ENCODE peak calls at places on chromosomes 13 and 19, in ten cellular contexts. O is lung, U is thoracic aorta, Q is psoas muscle, A is cardiac muscle cell, I is lower lobe of right lung, J is esophagus muscularis mucosa, B is upper lobe of left lung, F is IMR-90, P is HepG2. Y is an unnamed sample.

GRCh38 chr13:90628471-90628870 is 719.0 kb upstream of the MIR17HG start:
- DNase-seq in F (no peak), O (no peak), I (no peak), B (no peak), U (no peak), A (no peak), Q (no peak), P (no peak), J (no peak), Y (no peak)

GRCh38 chr19:12867120-12868099 is 13.8 kb downstream of the DNASE2 start:
- DNase-seq in A (peak; percentile 91), P (no peak), J (no peak), B (peak; percentile 89), I (peak; percentile 75), O (no peak), Q (peak; percentile 43), U (no peak), F (peak; percentile 43), Y (no peak)

GRCh38 chr13:96744665-96745331 is 249.5 kb downstream of the OXGR1 start:
- DNase-seq in P (no peak), U (no peak), A (no peak), O (no peak), B (no peak), Q (no peak), J (no peak), F (no peak), I (no peak), Y (no peak)

GRCh38 chr19:55210120-55210493 is 806 bp upstream of the PTPRH start:
- DNase-seq in I (no peak), U (no peak), O (no peak), P (peak; percentile 91), F (peak; percentile 98), J (no peak), A (no peak), B (no peak), Q (no peak), Y (no peak)

GRCh38 chr19:16473875-16474397 is 2.2 kb upstream of the EPS15L1 start:
- DNase-seq in A (no peak), P (no peak), O (no peak), B (no peak), U (no peak), I (no peak), J (no peak), Q (no peak), F (no peak), Y (no peak)

GRCh38 chr13:21069561-21070004 is 8.2 kb upstream of the LATS2 start:
- DNase-seq in J (peak; percentile 57), Q (no peak), F (peak; percentile 99), U (no peak), B (no peak), O (no peak), A (no peak), P (peak; percentile 63), I (no peak), Y (peak; percentile 37)

GRCh38 chr13:100941377-100941776 is 266.8 kb upstream of the TMTC4 start:
- DNase-seq in B (no peak), I (no peak), O (no peak), P (no peak), J (no peak), Q (no peak), U (no peak), F (no peak), A (no peak), Y (no peak)

GRCh38 chr19:34998777-34999497 is 1.2 kb upstream of the GRAMD1A start:
- DNase-seq in P (peak; percentile 23), J (no peak), F (no peak), O (no peak), B (no peak), Q (no peak), A (peak; percentile 73), I (peak; percentile 41), U (no peak), Y (no peak)

GRCh38 chr19:3617463-3617862 is 9.1 kb downstream of the CACTIN start:
- DNase-seq in Q (no peak), B (no peak), F (no peak), O (no peak), I (no peak), U (no peak), J (no peak), P (no peak), A (no peak), Y (no peak)
- H3K27ac ChIP-seq in Q (no peak overlapping the region), B (peak overlapping the region; percentile 11), F (no peak overlapping the region), O (no peak overlapping the region), I (no peak overlapping the region), U (no peak overlapping the region), J (peak overlapping the region; percentile 70), P (no peak overlapping the region), A (no peak overlapping the region), Y (peak overlapping the region; percentile 78)

GRCh38 chr13:24275041-24275440 is 34.3 kb upstream of the C1QTNF9 start:
- DNase-seq in U (no peak), F (no peak), Q (no peak), J (no peak), A (no peak), O (no peak), B (no peak), P (no peak), I (no peak), Y (no peak)

GRCh38 chr13:24274452-24274971 is 34.9 kb upstream of the C1QTNF9 start:
- DNase-seq in O (no peak), P (no peak), J (no peak), A (no peak), Q (no peak), F (peak; percentile 59), I (no peak), B (no peak), U (no peak), Y (peak; percentile 62)

GRCh38 chr13:24271611-24272451 is 37.5 kb upstream of the C1QTNF9 start:
- DNase-seq in U (no peak), Q (peak; percentile 48), P (peak; percentile 68), F (peak; percentile 76), A (no peak), J (peak; percentile 92), B (peak; percentile 85), I (peak; percentile 79), O (peak; percentile 69), Y (peak; percentile 75)

GRCh38 chr13:24272452-24273161 is 36.8 kb upstream of the C1QTNF9 start:
- DNase-seq in U (no peak), P (no peak), I (peak; percentile 74), B (no peak), F (no peak), O (peak; percentile 65), A (no peak), J (peak; percentile 42), Q (peak; percentile 31), Y (no peak)

DNA sequence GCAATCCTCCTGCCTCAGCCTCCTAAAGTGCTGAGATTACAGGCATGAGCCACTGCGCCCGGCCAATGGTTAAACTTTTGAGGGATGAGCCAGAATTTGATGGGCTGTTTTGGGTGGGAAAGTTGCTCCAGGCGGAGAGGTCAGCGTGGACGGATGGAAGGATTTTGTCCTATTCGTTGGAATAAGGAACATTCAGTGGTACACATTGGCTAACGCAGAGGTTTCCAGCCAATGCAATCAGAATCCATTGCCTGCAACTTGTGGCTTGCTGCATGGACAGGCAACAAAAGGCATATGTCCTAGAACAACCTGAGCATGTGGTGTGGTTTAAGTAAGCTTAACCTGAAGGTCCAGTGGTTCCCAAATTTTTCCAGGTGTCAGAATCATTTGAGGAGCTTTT is 35.5 kb upstream of the C1QTNF9 start:
- DNase-seq in U (no peak), Q (no peak), J (no peak), A (no peak), I (no peak), P (no peak), B (no peak), F (no peak), O (no peak), Y (no peak)
- H3K4me1 ChIP-seq in U (peaks cover 28% of the 10 kb centered on the region), Q (no peaks in the 10 kb centered on the region), J (peaks cover 45% of the 10 kb centered on the region), A (peaks cover 34% of the 10 kb centered on the region), I (peaks cover 64% of the 10 kb centered on the region), P (peaks cover 34% of the 10 kb centered on the region), B (peaks cover 63% of the 10 kb centered on the region), F (peaks cover 18% of the 10 kb centered on the region), O (peaks cover 16% of the 10 kb centered on the region), Y (peaks cover 59% of the 10 kb centered on the region)

GRCh38 chr19:2122251-2122650 is 25.5 kb downstream of the IZUMO4 start:
- DNase-seq in I (no peak), B (no peak), P (no peak), A (no peak), J (no peak), F (no peak), Q (no peak), O (no peak), U (no peak), Y (no peak)

GRCh38 chr19:2121416-2122051 is 24.8 kb downstream of the IZUMO4 start:
- DNase-seq in F (no peak), B (peak; percentile 80), O (no peak), A (no peak), P (no peak), Q (no peak), U (no peak), J (no peak), I (no peak), Y (no peak)

GRCh38 chr19:2120821-2121220 is 24.1 kb downstream of the IZUMO4 start:
- DNase-seq in Q (no peak), J (no peak), A (no peak), U (no peak), F (no peak), I (no peak), P (no peak), B (no peak), O (no peak), Y (no peak)

GRCh38 chr19:2118438-2118837 is 21.7 kb downstream of the IZUMO4 start:
- DNase-seq in O (no peak), J (no peak), A (no peak), P (no peak), F (no peak), U (no peak), Q (no peak), B (peak; percentile 56), I (no peak), Y (no peak)

DNA sequence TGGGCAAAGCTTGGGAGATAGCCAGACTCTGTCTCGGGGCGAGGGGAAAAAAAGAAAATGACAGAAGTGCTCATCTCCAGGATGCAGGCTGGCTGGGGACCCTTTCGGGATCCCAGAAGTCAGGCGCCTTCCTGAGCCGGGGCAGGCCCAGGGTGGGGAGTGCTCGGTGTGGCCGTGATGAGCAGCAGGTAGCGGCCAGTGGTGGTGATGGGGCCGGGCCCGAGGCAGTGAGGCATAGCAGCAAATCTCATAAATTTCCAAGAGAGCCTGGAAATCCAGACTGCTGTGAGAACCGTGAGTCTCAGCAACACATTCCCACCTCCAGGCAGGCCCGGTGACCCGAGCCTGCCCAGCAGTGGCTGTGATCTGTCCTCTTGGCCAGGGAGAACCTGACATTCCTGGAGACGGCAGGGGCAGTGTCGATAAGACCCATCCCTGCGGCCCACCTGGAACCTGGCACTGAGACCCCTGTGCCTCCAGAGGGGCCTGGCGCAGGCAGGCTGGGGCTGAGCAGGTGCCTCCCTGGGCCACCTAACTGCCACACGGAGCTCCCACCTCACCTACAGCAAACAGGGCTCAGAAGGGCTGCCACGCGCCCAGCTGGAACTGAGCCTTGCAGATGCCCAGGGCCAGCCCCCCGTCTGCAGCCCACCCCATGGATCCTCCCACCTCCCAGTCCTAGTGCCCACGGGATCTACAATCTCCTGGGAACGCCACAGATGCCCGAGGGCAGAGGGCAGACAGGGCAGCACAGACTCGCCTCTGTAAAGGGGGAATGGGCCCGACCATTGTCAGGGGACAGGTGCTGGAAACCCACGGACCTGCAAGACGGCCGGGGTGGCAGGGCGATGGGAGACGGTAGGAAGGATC is 23.4 kb downstream of the IZUMO4 start:
- DNase-seq in J (no peak), F (no peak), U (no peak), I (no peak), O (no peak), A (no peak), B (peak; percentile 66), Q (no peak), P (no peak), Y (no peak)
- H3K27ac ChIP-seq in J (no peak overlapping the region), F (no peak overlapping the region), U (no peak overlapping the region), I (no peak overlapping the region), O (no peak overlapping the region), A (no peak overlapping the region), B (no peak overlapping the region), Q (no peak overlapping the region), P (no peak overlapping the region), Y (no peak overlapping the region)

DNA sequence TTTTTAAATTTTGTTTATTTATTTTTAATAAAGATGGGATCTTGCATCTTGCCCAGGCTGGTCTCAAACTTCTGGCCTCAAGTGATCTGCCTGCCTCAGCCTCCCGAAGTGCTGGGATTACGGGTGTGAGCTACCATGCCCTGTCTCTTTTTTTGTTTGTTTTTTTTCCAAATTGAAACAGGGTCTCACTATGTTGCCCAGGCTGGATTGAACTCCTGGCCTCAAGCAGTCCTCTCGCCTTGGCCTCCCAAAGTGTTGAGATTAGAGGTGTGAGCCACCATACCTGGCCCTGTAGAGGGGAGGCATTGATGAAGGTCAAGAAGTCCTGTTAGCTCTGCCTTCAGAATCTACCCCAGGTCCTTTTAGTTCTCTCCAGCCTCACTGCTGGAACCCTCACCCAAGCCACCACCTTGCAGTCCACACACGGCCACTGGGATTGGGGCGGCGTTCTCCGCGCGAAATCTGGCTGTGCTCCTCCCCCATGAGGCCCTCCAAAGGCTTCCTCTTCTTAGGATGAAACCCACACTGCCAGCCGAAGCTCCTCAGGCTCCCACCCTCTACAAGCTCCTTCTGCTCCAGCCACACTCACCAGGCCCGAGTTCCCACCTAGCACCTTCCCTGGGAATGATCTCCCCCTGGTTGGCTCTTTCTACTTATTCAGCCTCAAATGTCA is 34.9 kb downstream of the ACTN4 start:
- DNase-seq in B (peak; percentile 70), U (no peak), A (no peak), I (no peak), P (no peak), J (no peak), F (no peak), Q (no peak), O (no peak), Y (no peak)
- H3K4me1 ChIP-seq in B (peaks cover 97% of the 10 kb centered on the region), U (peaks cover 98% of the 10 kb centered on the region), A (peaks cover 43% of the 10 kb centered on the region), I (peaks cover 96% of the 10 kb centered on the region), P (peaks cover 99% of the 10 kb centered on the region), J (peaks cover 100% of the 10 kb centered on the region), F (peaks cover 55% of the 10 kb centered on the region), Q (peaks cover 92% of the 10 kb centered on the region), O (peaks cover 63% of the 10 kb centered on the region), Y (peaks cover 100% of the 10 kb centered on the region)